ENCODE peak calls at places on chromosomes 1 and 21, in seven cellular contexts. J, A, N, T, I, B and O are unnamed samples.
A peak's percentile ranks its signal among the peaks of the same experiment; 100 is the strongest.

GRCh38 chr1:48291421-48291820 is 68.9 kb downstream of the SLC5A9 start:
- DNase-seq in J (no peak), A (no peak), N (no peak), T (no peak), I (no peak), B (no peak), O (no peak)

GRCh38 chr21:29075706-29076447 is 2.4 kb upstream of the CCT8 start:
- DNase-seq in J (no peak), A (no peak), N (no peak), T (peak; percentile 35), I (no peak), B (no peak), O (no peak)

GRCh38 chr1:200883118-200883517 is 10.3 kb downstream of the GPR25 start:
- DNase-seq in J (no peak), A (no peak), N (no peak), T (no peak), I (no peak), B (no peak), O (no peak)

GRCh38 chr1:220226752-220227151 is 45.5 kb downstream of the RAB3GAP2 start:
- DNase-seq in J (no peak), A (no peak), N (no peak), T (no peak), I (no peak), B (no peak), O (no peak)

GRCh38 chr21:35942211-35943144 is 117.8 kb downstream of the SETD4 start:
- DNase-seq in J (no peak), A (no peak), N (no peak), T (no peak), I (no peak), B (no peak), O (no peak)

GRCh38 chr1:201245082-201245481 is 38.2 kb upstream of the PKP1 start:
- DNase-seq in J (no peak), A (no peak), N (no peak), T (no peak), I (no peak), B (no peak), O (no peak)

GRCh38 chr1:101995984-101996731 is 568 bp downstream of the OLFM3 start:
- DNase-seq in J (no peak), A (no peak), N (no peak), T (no peak), I (no peak), B (no peak), O (no peak)

GRCh38 chr1:154407866-154408777 is 3.0 kb downstream of the IL6R start:
- DNase-seq in J (no peak), A (peak; percentile 19), N (no peak), T (peak; percentile 45), I (no peak), B (no peak), O (no peak)

GRCh38 chr1:14915356-14916054 is 238.0 kb upstream of the TMEM51 start:
- DNase-seq in J (peak; percentile 59), A (peak; percentile 62), N (peak; percentile 67), T (peak; percentile 34), I (no peak), B (peak; percentile 27), O (no peak)

GRCh38 chr1:197402189-197402588 is 134.1 kb downstream of the CRB1 start:
- DNase-seq in J (no peak), A (no peak), N (no peak), T (no peak), I (no peak), B (no peak), O (no peak)

GRCh38 chr1:11046270-11046566 is 821 bp downstream of the MASP2 start:
- DNase-seq in J (no peak), A (no peak), N (no peak), T (no peak), I (no peak), B (no peak), O (peak; percentile 53)

GRCh38 chr1:158534496-158534895 is 19.7 kb downstream of the OR6Y1 start:
- DNase-seq in J (no peak), A (no peak), N (no peak), T (no peak), I (no peak), B (no peak), O (no peak)

GRCh38 chr1:168079761-168080160 is 57.0 kb downstream of the GPR161 start:
- DNase-seq in J (no peak), A (no peak), N (no peak), T (peak; percentile 65), I (no peak), B (no peak), O (no peak)

GRCh38 chr21:37159053-37159776 is 86.2 kb downstream of the TTC3 start:
- DNase-seq in J (no peak), A (no peak), N (no peak), T (peak; percentile 76), I (no peak), B (no peak), O (no peak)

GRCh38 chr1:189431437-189431836 is 1046.2 kb downstream of the BRINP3 start:
- DNase-seq in J (no peak), A (no peak), N (no peak), T (peak; percentile 18), I (no peak), B (no peak), O (no peak)

GRCh38 chr1:160046494-160047115 is 14.8 kb upstream of the PIGM start:
- DNase-seq in J (peak; percentile 33), A (peak; percentile 32), N (peak; percentile 64), T (peak; percentile 21), I (peak; percentile 34), B (peak; percentile 51), O (no peak)

DNA sequence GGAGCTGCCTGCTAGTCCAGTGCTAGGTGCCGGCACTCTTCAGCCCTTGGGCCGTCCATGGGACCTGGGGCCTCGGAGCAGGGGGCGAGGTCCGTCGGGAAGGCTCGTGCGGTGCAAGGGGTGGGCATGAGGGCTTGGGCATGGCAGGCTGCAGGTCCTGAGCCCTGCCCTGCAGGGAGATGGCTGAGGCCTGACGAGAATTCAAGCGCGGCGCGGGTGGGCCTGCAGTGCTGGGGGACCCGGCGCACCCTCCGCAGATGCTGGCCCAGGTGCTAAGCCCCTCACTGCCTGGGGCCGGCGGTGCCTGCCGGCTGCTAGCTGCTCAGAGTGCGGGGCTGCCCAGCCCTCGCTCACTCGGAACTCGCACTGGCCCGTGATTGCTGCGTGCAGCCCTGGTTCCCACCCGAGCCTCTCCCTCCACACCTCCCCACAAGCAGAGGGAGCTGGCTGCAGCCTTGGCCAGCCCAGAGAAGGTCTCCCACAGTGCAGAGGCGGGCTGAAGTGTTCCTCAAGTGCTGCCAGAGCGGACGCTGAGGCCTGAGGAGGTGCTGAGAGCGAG is 467.0 kb downstream of the AGBL4 start:
- DNase-seq in J (no peak), A (no peak), N (no peak), T (no peak), I (no peak), B (no peak), O (no peak)
- H3K9me3 ChIP-seq in J (no peaks in the 10 kb centered on the region), A (no peaks in the 10 kb centered on the region), N (no peaks in the 10 kb centered on the region), T (peaks cover 22% of the 10 kb centered on the region), I (peaks cover 14% of the 10 kb centered on the region), B (no peaks in the 10 kb centered on the region), O (no peaks in the 10 kb centered on the region)

DNA sequence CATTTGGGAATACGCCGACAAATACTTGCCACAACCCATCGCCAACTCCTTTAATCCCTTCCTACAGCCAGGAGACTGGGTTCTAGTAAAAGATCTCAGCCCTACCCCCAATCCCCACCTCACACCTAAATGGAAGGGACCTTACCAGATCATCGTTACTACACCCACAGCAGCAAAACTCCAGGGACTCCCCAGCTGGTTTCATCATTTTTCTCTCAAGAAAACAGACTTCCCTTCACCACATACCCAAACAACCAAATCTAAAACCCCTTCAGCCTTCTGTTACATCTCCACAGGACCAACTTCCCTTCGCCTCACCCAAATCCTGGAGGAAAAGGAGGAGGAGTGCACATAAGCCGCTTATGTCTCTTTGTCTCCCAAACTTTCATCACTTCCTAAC is 23.7 kb upstream of the SLC2A5 start:
- DNase-seq in J (no peak), A (no peak), N (no peak), T (no peak), I (no peak), B (no peak), O (no peak)
- H3K9me3 ChIP-seq in J (no peaks in the 10 kb centered on the region), A (no peaks in the 10 kb centered on the region), N (no peaks in the 10 kb centered on the region), T (peaks cover 11% of the 10 kb centered on the region), I (no peaks in the 10 kb centered on the region), B (peaks cover 4% of the 10 kb centered on the region), O (no peaks in the 10 kb centered on the region)

GRCh38 chr1:50426108-50426700 is 3.0 kb upstream of the DMRTA2 start:
- DNase-seq in J (no peak), A (no peak), N (no peak), T (no peak), I (no peak), B (no peak), O (no peak)
- H3K9me3 ChIP-seq in J (no peaks in the 10 kb centered on the region), A (no peaks in the 10 kb centered on the region), N (no peaks in the 10 kb centered on the region), T (peaks cover 10% of the 10 kb centered on the region), I (peaks cover 12% of the 10 kb centered on the region), B (no peaks in the 10 kb centered on the region), O (no peaks in the 10 kb centered on the region)

GRCh38 chr1:245937316-245938045 is 569.6 kb downstream of the SMYD3 start:
- DNase-seq in J (no peak), A (no peak), N (no peak), T (no peak), I (no peak), B (no peak), O (no peak)
- H3K9me3 ChIP-seq in J (no peaks in the 10 kb centered on the region), A (no peaks in the 10 kb centered on the region), N (no peaks in the 10 kb centered on the region), T (no peaks in the 10 kb centered on the region), I (no peaks in the 10 kb centered on the region), B (no peaks in the 10 kb centered on the region), O (no peaks in the 10 kb centered on the region)

DNA sequence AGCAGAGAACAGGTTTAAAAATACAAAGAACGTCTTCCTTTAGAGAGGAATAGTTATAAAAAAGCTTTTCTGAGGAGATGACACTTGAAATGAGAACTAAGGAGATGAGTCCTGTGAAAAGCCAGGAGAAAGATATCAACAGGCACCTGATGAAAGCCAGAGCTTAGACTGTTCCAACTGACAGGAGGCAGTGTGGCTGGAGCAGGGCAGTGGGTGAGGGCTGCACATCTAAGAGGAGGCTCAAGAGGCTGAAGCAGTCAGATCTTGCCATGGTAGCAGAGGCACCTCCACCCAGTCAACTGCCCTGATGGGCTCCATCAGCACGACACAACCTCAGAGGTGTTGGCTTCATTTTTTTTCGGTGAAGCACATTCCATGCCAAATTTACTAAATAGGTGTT is 445.3 kb downstream of the ADGRL2 start:
- DNase-seq in J (no peak), A (no peak), N (no peak), T (no peak), I (no peak), B (no peak), O (no peak)
- H3K9me3 ChIP-seq in J (no peaks in the 10 kb centered on the region), A (no peaks in the 10 kb centered on the region), N (no peaks in the 10 kb centered on the region), T (peaks cover 2% of the 10 kb centered on the region), I (peaks cover 2% of the 10 kb centered on the region), B (no peaks in the 10 kb centered on the region), O (peaks cover 2% of the 10 kb centered on the region)

GRCh38 chr1:239603530-239603929 is 217.2 kb downstream of the CHRM3 start:
- DNase-seq in J (no peak), A (no peak), N (no peak), T (no peak), I (no peak), B (no peak), O (no peak)

GRCh38 chr1:239601108-239601507 is 214.7 kb downstream of the CHRM3 start:
- DNase-seq in J (no peak), A (no peak), N (no peak), T (no peak), I (no peak), B (no peak), O (no peak)

GRCh38 chr1:239600588-239600987 is 214.2 kb downstream of the CHRM3 start:
- DNase-seq in J (no peak), A (no peak), N (no peak), T (no peak), I (no peak), B (no peak), O (no peak)
- H3K9me3 ChIP-seq in J (no peaks in the 10 kb centered on the region), A (no peaks in the 10 kb centered on the region), N (no peaks in the 10 kb centered on the region), T (peaks cover 8% of the 10 kb centered on the region), I (no peaks in the 10 kb centered on the region), B (no peaks in the 10 kb centered on the region), O (no peaks in the 10 kb centered on the region)

GRCh38 chr21:25501448-25501847 is 105.8 kb downstream of the MRPL39 start:
- DNase-seq in J (no peak), A (no peak), N (no peak), T (no peak), I (no peak), B (no peak), O (no peak)
- H3K9me3 ChIP-seq in J (no peaks in the 10 kb centered on the region), A (no peaks in the 10 kb centered on the region), N (no peaks in the 10 kb centered on the region), T (no peaks in the 10 kb centered on the region), I (no peaks in the 10 kb centered on the region), B (no peaks in the 10 kb centered on the region), O (peaks cover 3% of the 10 kb centered on the region)